ENCODE peak calls at places on chromosomes 12 and 14, in six cellular contexts. Z is Panc1, F is hepatocyte, D is tibial artery, A is transverse colon, H is prostate gland. B is an unnamed sample. For H3K27me3, the result is how much of the 10 kb centered on the place peaks cover.

GRCh38 chr14:70640938-70641547 is 673 bp upstream of the TTC9 start:
- DNase-seq in Z (no peak), F (peak), D (no peak), A (peak), H (peak), B (peak)

GRCh38 chr14:20434701-20435453 is 1.1 kb downstream of the KLHL33 start:
- DNase-seq in Z (no peak), F (no peak), D (peak), A (peak), H (no peak), B (peak)

GRCh38 chr12:30501718-30502117 is 194.0 kb downstream of the IPO8 start:
- DNase-seq in Z (no peak), F (no peak), D (no peak), A (no peak), H (peak), B (no peak)

GRCh38 chr14:55600784-55601561 is 21.0 kb downstream of the KTN1 start:
- DNase-seq in Z (no peak), F (no peak), D (no peak), A (no peak), H (no peak), B (no peak)

GRCh38 chr12:70644836-70645235 is 7.6 kb upstream of the PTPRB start:
- DNase-seq in Z (no peak), F (no peak), D (no peak), A (no peak), H (no peak), B (no peak)

GRCh38 chr12:126608607-126609175 is 1543.5 kb downstream of the AACS start:
- DNase-seq in Z (no peak), F (no peak), D (no peak), A (no peak), H (no peak), B (no peak)

GRCh38 chr14:77026930-77027537 is 1.5 kb downstream of the IRF2BPL start:
- DNase-seq in Z (no peak), F (peak), D (no peak), A (no peak), H (no peak), B (peak)

GRCh38 chr12:6957741-6958608 is 6.8 kb downstream of the PTPN6 start:
- DNase-seq in Z (no peak), F (no peak), D (no peak), A (no peak), H (no peak), B (no peak)

GRCh38 chr12:65152586-65152985 is 16.8 kb upstream of the LEMD3 start:
- DNase-seq in Z (no peak), F (no peak), D (no peak), A (no peak), H (no peak), B (no peak)

GRCh38 chr12:130477221-130477620 is 139.5 kb downstream of the PIWIL1 start:
- DNase-seq in Z (no peak), F (no peak), D (no peak), A (no peak), H (no peak), B (no peak)

GRCh38 chr12:84756961-84757360 is 155.6 kb downstream of the SLC6A15 start:
- DNase-seq in Z (no peak), F (no peak), D (no peak), A (no peak), H (no peak), B (no peak)

GRCh38 chr14:100950024-100950423 is 46.5 kb upstream of the RTL1 start:
- DNase-seq in Z (no peak), F (no peak), D (no peak), A (no peak), H (no peak), B (no peak)

GRCh38 chr14:61139006-61139599 is 142.0 kb downstream of the TMEM30B start:
- DNase-seq in Z (no peak), F (no peak), D (no peak), A (no peak), H (no peak), B (no peak)

GRCh38 chr12:89856431-89856830 is 147.8 kb upstream of the ATP2B1 start:
- DNase-seq in Z (no peak), F (no peak), D (no peak), A (no peak), H (no peak), B (no peak)

GRCh38 chr14:24267516-24267915 is 3.9 kb downstream of the RABGGTA start:
- DNase-seq in Z (no peak), F (no peak), D (no peak), A (no peak), H (no peak), B (no peak)

GRCh38 chr12:990308-990648 is 745 bp upstream of the ERC1 start:
- DNase-seq in Z (no peak), F (peak), D (peak), A (peak), H (peak), B (peak)

GRCh38 chr12:106067606-106068205 is 71.0 kb downstream of the NUAK1 start:
- DNase-seq in Z (no peak), F (no peak), D (no peak), A (no peak), H (no peak), B (no peak)

GRCh38 chr12:106066726-106067325 is 71.9 kb downstream of the NUAK1 start:
- DNase-seq in Z (no peak), F (no peak), D (no peak), A (no peak), H (no peak), B (no peak)

GRCh38 chr12:106064622-106065021 is 74.1 kb downstream of the NUAK1 start:
- DNase-seq in Z (no peak), F (no peak), D (no peak), A (no peak), H (no peak), B (no peak)

GRCh38 chr12:106065506-106065905 is 73.2 kb downstream of the NUAK1 start:
- DNase-seq in Z (no peak), F (no peak), D (no peak), A (no peak), H (no peak), B (no peak)

DNA sequence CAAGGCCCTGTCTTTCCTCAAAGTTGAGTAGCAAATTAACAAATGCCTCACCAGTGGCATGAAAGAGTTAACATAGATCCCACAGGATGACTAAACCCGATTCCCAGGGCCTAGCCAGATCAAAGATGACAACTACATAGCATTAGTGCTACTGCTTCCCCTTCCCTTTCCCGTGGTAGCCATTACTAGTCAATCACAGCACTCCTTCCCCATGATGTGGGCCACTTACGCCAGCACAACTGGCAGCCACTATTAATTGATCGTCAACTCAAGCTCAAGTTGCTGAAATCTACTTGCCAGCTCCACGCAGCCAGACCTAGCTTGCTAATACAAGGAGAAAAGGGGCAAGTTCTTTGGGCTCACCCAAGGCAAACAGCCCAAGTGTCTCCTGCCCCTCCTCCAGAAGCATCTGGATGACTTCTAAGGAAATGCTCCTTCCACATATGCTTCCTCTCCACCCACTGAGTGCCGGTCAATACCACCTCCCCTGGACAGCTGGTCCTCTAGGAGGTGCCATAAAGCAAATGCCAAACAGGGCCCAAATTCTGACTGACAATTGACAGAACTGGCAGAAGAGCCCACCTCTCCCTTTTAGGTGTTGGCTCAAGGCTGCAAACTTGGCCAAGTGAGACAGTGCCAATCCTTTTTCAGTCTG is 72.6 kb downstream of the NUAK1 start:
- DNase-seq in Z (no peak), F (no peak), D (no peak), A (no peak), H (no peak), B (no peak)
- H3K27ac ChIP-seq in Z (no peak), F (no peak), D (peak), A (no peak), H (no peak), B (no peak)

GRCh38 chr12:53950441-53950781 is 4.3 kb upstream of the HOXC12 start:
- DNase-seq in Z (no peak), F (no peak), D (no peak), A (no peak), H (no peak), B (no peak)
- H3K27me3 ChIP-seq in Z (under half), F (half or more), D (half or more), A (half or more), H (half or more), B (under half)

DNA sequence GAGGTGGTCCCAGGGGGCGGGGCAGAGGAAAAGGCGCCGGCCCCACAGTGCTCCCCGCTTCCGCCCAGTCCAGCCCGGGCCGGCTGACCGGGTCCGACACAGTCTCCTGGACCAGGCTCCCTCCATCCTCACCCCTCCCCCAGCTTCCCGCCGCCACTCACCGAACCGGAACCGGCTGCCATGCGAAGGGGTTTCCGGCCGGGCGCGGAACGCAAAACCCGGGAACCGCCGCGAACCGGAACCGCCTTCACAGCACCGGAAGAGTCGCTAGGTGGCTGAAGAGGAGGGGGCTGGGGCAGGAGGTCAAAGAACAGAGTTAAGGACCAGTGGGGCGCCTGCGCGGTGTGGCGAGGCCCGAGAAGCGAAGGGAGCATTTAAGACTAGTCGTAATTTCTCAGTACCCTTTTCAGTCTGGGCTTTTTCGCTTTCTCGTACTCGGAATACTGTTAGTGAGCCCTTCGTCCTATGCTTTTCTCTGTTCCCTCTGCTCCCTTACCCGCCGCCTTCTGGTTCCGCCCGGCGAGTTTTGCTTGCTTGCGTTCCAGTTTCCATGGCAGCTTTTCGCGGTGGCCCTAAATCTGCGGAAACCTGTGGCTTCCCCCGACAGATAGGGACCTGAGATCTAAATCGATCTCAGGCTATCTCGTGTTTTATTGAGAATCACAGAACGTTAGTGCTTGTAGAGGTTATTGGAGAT is at the start of gene SENP1:
- DNase-seq in Z (peak), F (peak), D (peak), A (peak), H (peak), B (peak)
- TF ChIP-seq CTCF in Z (no peak), F (no peak), D (peak), A (peak), H (peak), B (no peak)

DNA sequence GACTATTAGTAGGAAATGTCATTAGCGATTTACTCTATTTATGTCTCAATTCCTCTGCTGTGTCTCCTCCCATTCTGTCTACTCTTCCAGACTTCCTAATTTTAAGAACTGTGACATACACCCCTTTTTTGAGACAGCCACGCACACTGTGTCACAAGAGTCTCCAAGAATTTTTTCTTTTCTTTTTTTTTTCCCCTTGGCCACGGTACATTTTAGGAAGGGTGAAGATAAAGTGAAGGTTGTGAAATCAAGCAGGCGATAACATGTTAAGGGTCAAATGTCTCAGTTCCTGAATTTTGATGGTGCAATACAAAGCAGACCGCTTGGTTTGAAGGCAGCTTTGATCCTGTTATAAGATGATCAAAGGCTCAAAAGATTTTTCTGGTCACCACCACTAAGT is 4.3 kb downstream of the OLR1 start:
- DNase-seq in Z (no peak), F (no peak), D (no peak), A (no peak), H (no peak), B (no peak)
- H3K27ac ChIP-seq in Z (peak), F (no peak), D (no peak), A (no peak), H (no peak), B (no peak)

DNA sequence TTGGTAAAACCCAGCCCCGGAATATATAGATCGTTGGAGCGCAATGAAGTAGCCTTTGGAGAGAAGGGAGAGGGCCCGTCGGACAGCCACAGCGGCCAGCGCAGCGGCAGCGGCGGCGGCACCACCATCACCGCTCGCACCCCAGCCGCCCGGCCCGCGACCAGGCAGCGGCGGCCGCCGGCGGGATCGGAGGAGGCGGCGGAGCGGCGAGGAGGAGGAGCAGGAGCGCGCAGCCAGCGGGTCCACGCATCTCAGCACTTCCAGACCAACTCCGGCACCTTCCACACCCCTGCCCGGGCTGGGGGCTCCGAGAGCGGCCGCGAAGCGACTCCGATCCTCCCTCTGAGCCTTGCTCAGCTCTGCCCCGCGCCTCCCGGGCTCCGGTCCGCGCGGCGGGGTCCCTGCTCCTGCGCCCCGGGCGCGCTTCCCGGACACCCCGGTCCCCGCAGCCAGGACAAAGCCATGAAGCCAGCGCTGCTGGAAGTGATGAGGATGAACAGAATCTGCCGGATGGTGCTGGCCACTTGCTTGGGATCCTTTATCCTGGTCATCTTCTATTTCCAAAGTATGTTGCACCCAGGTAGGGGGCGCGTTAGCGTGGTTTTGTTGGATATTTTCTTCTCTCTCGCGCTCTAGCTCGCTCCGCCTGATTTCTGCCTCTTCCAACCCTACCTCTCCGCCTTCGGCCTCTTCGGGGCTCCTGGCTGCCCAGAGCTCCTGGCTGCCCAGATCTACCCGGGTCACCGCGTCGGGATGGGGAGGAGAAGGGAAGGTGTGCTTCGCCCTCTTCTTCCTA is 400 bp downstream of the CHST11 start:
- DNase-seq in Z (no peak), F (peak), D (peak), A (peak), H (peak), B (peak)
- H3K27me3 ChIP-seq in Z (under half), F (under half), D (under half), A (under half), H (under half), B (under half)

GRCh38 chr14:80202888-80203562 is 8.3 kb downstream of the DIO2 start:
- DNase-seq in Z (peak), F (no peak), D (no peak), A (peak), H (no peak), B (no peak)
- TF ChIP-seq CTCF in Z (peak), F (peak), D (no peak), A (peak), H (no peak), B (no peak)

DNA sequence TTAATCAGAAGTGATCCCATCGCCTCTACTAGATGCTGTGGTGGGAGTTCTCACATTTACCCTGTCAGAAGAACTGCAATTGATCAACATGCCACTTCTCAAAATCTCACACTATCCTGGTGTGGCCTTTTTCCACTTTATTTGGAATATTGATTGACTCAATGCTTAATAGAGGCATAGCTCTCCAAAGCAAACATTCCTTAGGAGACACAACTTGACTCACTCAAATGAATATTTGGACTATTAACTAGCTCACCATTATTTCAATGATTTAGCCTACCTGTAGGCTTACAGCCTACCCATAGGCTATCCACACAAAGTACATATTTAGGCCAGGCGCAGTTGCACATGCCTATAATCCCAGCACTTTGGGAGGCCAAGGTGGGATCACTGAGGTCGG is 186.5 kb downstream of the KLHL28 start:
- DNase-seq in Z (no peak), F (no peak), D (no peak), A (no peak), H (no peak), B (no peak)
- H3K27ac ChIP-seq in Z (no peak), F (no peak), D (no peak), A (no peak), H (no peak), B (no peak)

GRCh38 chr12:34357791-34358190 is 335.5 kb downstream of the ALG10 start:
- DNase-seq in Z (no peak), F (no peak), D (no peak), A (no peak), H (no peak), B (no peak)

GRCh38 chr12:34358198-34358597 is 335.9 kb downstream of the ALG10 start:
- DNase-seq in Z (no peak), F (no peak), D (no peak), A (no peak), H (no peak), B (no peak)

GRCh38 chr12:34363050-34363673 is 340.9 kb downstream of the ALG10 start:
- DNase-seq in Z (no peak), F (no peak), D (no peak), A (no peak), H (no peak), B (no peak)

GRCh38 chr12:34356233-34356987 is 334.1 kb downstream of the ALG10 start:
- DNase-seq in Z (no peak), F (no peak), D (no peak), A (no peak), H (no peak), B (no peak)

GRCh38 chr12:34361721-34362316 is 339.5 kb downstream of the ALG10 start:
- DNase-seq in Z (no peak), F (no peak), D (no peak), A (no peak), H (no peak), B (no peak)
- H3K27me3 ChIP-seq in Z (under half), F (under half), D (under half), A (under half), H (under half), B (under half)

GRCh38 chr12:92041742-92042141 is 103.9 kb downstream of the BTG1 start:
- DNase-seq in Z (no peak), F (no peak), D (no peak), A (no peak), H (no peak), B (no peak)
- TF ChIP-seq CTCF in Z (no peak), F (no peak), D (no peak), A (no peak), H (no peak), B (no peak)

GRCh38 chr12:59803735-59804134 is 207.9 kb downstream of the SLC16A7 start:
- DNase-seq in Z (no peak), F (no peak), D (no peak), A (no peak), H (no peak), B (no peak)
- H3K27ac ChIP-seq in Z (peak), F (no peak), D (peak), A (no peak), H (no peak), B (no peak)

B was measured in psoas muscle.